ENCODE peak calls at places on chromosomes 16 and 17, in nine cellular contexts. V is progenitor cell of endocrine pancreas; E is posterior cingulate gyrus; O is HuH-7.5; R is RCC 7860; B is AG04450; C is activated CD4-positive, alpha-beta memory T cell treated with anti-CD3 and anti-CD28 coated beads, Interleukin-2, amount 10 ng/mL, durations not matched to agents 7 days and 5 days; T is GOT3; A is stimulated activated CD8-positive, alpha-beta memory T cell treated with anti-CD3 and anti-CD28 coated beads, Interleukin-7, amount 100 ng/mL, for 24 hours. K is an unnamed sample.

GRCh38 chr16:80788016-80788415 is 16.4 kb downstream of the CDYL2 start:
- DNase-seq in C (no peak), A (no peak), B (no peak), V (no peak), E (no peak), T (no peak), O (no peak), R (no peak), K (no peak)

GRCh38 chr17:66414528-66415175 is 112.2 kb downstream of the PRKCA start:
- DNase-seq in B (no peak), V (no peak), E (no peak), C (no peak), A (no peak), R (no peak), O (no peak), T (no peak), K (no peak)

GRCh38 chr17:82247175-82247823 is 18.5 kb downstream of the SLC16A3 start:
- DNase-seq in A (no peak), T (no peak), V (no peak), E (no peak), B (no peak), C (no peak), O (no peak), R (no peak), K (no peak)

GRCh38 chr16:73323880-73324279 is 276.0 kb upstream of the ZFHX3 start:
- DNase-seq in C (no peak), A (no peak), B (no peak), V (no peak), O (no peak), E (no peak), R (no peak), T (no peak), K (peak; percentile 13)

GRCh38 chr16:15822957-15823356 is 33.9 kb downstream of the MYH11 start:
- DNase-seq in V (no peak), E (no peak), B (no peak), O (no peak), A (no peak), R (no peak), T (no peak), C (no peak), K (peak; percentile 54)

GRCh38 chr17:19714542-19715411 is 1.6 kb downstream of the SLC47A2 start:
- DNase-seq in A (no peak), V (no peak), E (no peak), B (no peak), T (no peak), O (peak; percentile 10), C (no peak), R (no peak), K (peak; percentile 53)

GRCh38 chr17:68054296-68054900 is 18.9 kb downstream of the KPNA2 start:
- DNase-seq in C (no peak), R (no peak), V (no peak), E (peak; percentile 23), A (no peak), B (peak; percentile 61), O (no peak), T (no peak), K (no peak)

GRCh38 chr17:68600123-68600880 is 865 bp downstream of the FAM20A start:
- DNase-seq in C (no peak), V (peak; percentile 58), B (no peak), R (no peak), E (no peak), A (no peak), O (peak; percentile 54), T (no peak), K (no peak)

GRCh38 chr17:37570527-37571093 is 38.6 kb downstream of the SYNRG start:
- DNase-seq in V (no peak), O (peak; percentile 61), T (no peak), A (no peak), C (peak; percentile 34), B (peak; percentile 4), R (peak; percentile 83), E (no peak), K (no peak)

GRCh38 chr16:73289232-73289631 is 241.3 kb upstream of the ZFHX3 start:
- DNase-seq in E (no peak), T (no peak), A (no peak), B (no peak), R (no peak), O (no peak), C (no peak), V (no peak), K (no peak)

GRCh38 chr16:48478418-48478817 is 93.2 kb upstream of the SIAH1 start:
- DNase-seq in V (no peak), C (no peak), R (no peak), E (no peak), O (no peak), T (no peak), B (no peak), A (no peak), K (no peak)

GRCh38 chr16:7421578-7421977 is 88.9 kb downstream of the RBFOX1 start:
- DNase-seq in O (no peak), A (no peak), T (no peak), R (no peak), E (no peak), C (no peak), V (no peak), B (no peak), K (no peak)

GRCh38 chr17:1754430-1755112 is 7.3 kb upstream of the SERPINF1 start:
- DNase-seq in T (no peak), O (no peak), V (no peak), C (no peak), R (no peak), A (no peak), E (no peak), B (no peak), K (no peak)

GRCh38 chr17:64534187-64534586 is 27.4 kb downstream of the CEP95 start:
- DNase-seq in B (no peak), R (no peak), T (no peak), V (no peak), C (no peak), O (no peak), E (no peak), A (no peak), K (no peak)

GRCh38 chr16:19907161-19907992 is 22.7 kb upstream of the GPRC5B start:
- DNase-seq in O (peak; percentile 61), E (peak; percentile 51), B (peak; percentile 37), T (peak; percentile 35), V (peak; percentile 73), A (peak; percentile 35), R (peak; percentile 44), C (peak; percentile 76), K (peak; percentile 62)

GRCh38 chr16:88747588-88748301 is 37.3 kb downstream of the PIEZO1 start:
- DNase-seq in C (peak; percentile 64), T (no peak), O (peak; percentile 99), E (no peak), B (no peak), R (peak; percentile 16), A (no peak), V (no peak), K (no peak)